ENCODE peak calls at places on chromosome 4, in four cellular contexts. One of them, this sample, is unnamed.

GRCh38 chr4:83125738-83126141 is 11.2 kb upstream of the PLAC8 start:
- DNase-seq in AG09319: no peak
- DNase-seq in HCEC 1CT: no peak
- DNase-seq in tibial nerve: no peak
- DNase-seq in this sample: no peak

GRCh38 chr4:76630748-76631147 is 195.7 kb downstream of the SHROOM3 start:
- DNase-seq in AG09319: no peak
- DNase-seq in tibial nerve: no peak
- DNase-seq in HCEC 1CT: no peak
- DNase-seq in this sample: no peak

GRCh38 chr4:18127030-18127429 is 105.5 kb upstream of the LCORL start:
- DNase-seq in HCEC 1CT: no peak
- DNase-seq in tibial nerve: no peak
- DNase-seq in AG09319: no peak
- DNase-seq in this sample: no peak

GRCh38 chr4:182642831-182643230 is 274.4 kb downstream of the DCTD start:
- DNase-seq in AG09319: no peak
- DNase-seq in tibial nerve: no peak
- DNase-seq in HCEC 1CT: peak; percentile 29
- DNase-seq in this sample: no peak

GRCh38 chr4:184101711-184102110 is 116.0 kb downstream of the ENPP6 start:
- DNase-seq in AG09319: no peak
- DNase-seq in tibial nerve: no peak
- DNase-seq in HCEC 1CT: no peak
- DNase-seq in this sample: no peak

GRCh38 chr4:19239565-19239964 is 1012.1 kb upstream of the SLIT2 start:
- DNase-seq in AG09319: no peak
- DNase-seq in HCEC 1CT: peak; percentile 80
- DNase-seq in tibial nerve: no peak
- DNase-seq in this sample: no peak

GRCh38 chr4:173121044-173121685 is 47.4 kb upstream of the GALNT7 start:
- DNase-seq in tibial nerve: no peak
- DNase-seq in HCEC 1CT: no peak
- DNase-seq in AG09319: no peak
- DNase-seq in this sample: no peak

GRCh38 chr4:112196446-112196845 is 35.1 kb upstream of the AP1AR start:
- DNase-seq in HCEC 1CT: no peak
- DNase-seq in tibial nerve: no peak
- DNase-seq in AG09319: no peak
- DNase-seq in this sample: no peak

GRCh38 chr4:26576171-26576829 is 7.6 kb upstream of the TBC1D19 start:
- DNase-seq in tibial nerve: no peak
- DNase-seq in AG09319: no peak
- DNase-seq in HCEC 1CT: peak; percentile 38
- DNase-seq in this sample: no peak

GRCh38 chr4:175290401-175290800 is 372.2 kb downstream of the ADAM29 start:
- DNase-seq in AG09319: no peak
- DNase-seq in tibial nerve: no peak
- DNase-seq in HCEC 1CT: peak; percentile 32
- DNase-seq in this sample: no peak

GRCh38 chr4:153204247-153205027 is at the start of gene TRIM2:
- DNase-seq in tibial nerve: peak; percentile 73
- DNase-seq in HCEC 1CT: peak; percentile 67
- DNase-seq in AG09319: no peak
- DNase-seq in this sample: no peak

GRCh38 chr4:84379881-84380618 is 119.0 kb downstream of the NKX6-1 start:
- DNase-seq in tibial nerve: no peak
- DNase-seq in AG09319: no peak
- DNase-seq in HCEC 1CT: no peak
- DNase-seq in this sample: peak; percentile 18

GRCh38 chr4:156197216-156197615 is 243.6 kb upstream of the CTSO start:
- DNase-seq in HCEC 1CT: no peak
- DNase-seq in AG09319: no peak
- DNase-seq in tibial nerve: no peak
- DNase-seq in this sample: no peak

GRCh38 chr4:138611721-138612120 is 369.6 kb upstream of the SLC7A11 start:
- DNase-seq in AG09319: no peak
- DNase-seq in tibial nerve: no peak
- DNase-seq in HCEC 1CT: no peak
- DNase-seq in this sample: no peak

GRCh38 chr4:189807031-189807430 is 133.6 kb upstream of the FRG1 start:
- DNase-seq in AG09319: no peak
- DNase-seq in tibial nerve: no peak
- DNase-seq in HCEC 1CT: no peak
- DNase-seq in this sample: no peak

GRCh38 chr4:2341911-2342652 is 76.4 kb downstream of the ZFYVE28 start:
- DNase-seq in tibial nerve: no peak
- DNase-seq in AG09319: no peak
- DNase-seq in HCEC 1CT: no peak
- DNase-seq in this sample: no peak

GRCh38 chr4:21320034-21320433 is 619.8 kb downstream of the PACRGL start:
- DNase-seq in tibial nerve: no peak
- DNase-seq in HCEC 1CT: no peak
- DNase-seq in AG09319: no peak
- DNase-seq in this sample: no peak

GRCh38 chr4:2320746-2321145 is 58.8 kb upstream of the MXD4 start:
- DNase-seq in tibial nerve: no peak
- DNase-seq in AG09319: no peak
- DNase-seq in HCEC 1CT: no peak
- DNase-seq in this sample: no peak

GRCh38 chr4:94498502-94498901 is 46.8 kb downstream of the PDLIM5 start:
- DNase-seq in HCEC 1CT: no peak
- DNase-seq in AG09319: no peak
- DNase-seq in tibial nerve: no peak
- DNase-seq in this sample: no peak

GRCh38 chr4:1039493-1040343 is 28.3 kb downstream of the FGFRL1 start:
- DNase-seq in tibial nerve: no peak
- DNase-seq in HCEC 1CT: peak; percentile 9
- DNase-seq in AG09319: no peak
- DNase-seq in this sample: no peak

GRCh38 chr4:166506051-166506450 is 633.0 kb downstream of the TLL1 start:
- DNase-seq in tibial nerve: no peak
- DNase-seq in HCEC 1CT: no peak
- DNase-seq in AG09319: no peak
- DNase-seq in this sample: no peak

This sample was measured in GOT3.